ENCODE peak calls at places on chromosomes 3 and 15, in eight cellular contexts. R, V, K, D, S, F, Y and C are unnamed samples.

GRCh38 chr15:57218826-57219576 is 157.3 kb upstream of the CGNL1 start:
- DNase-seq in R (no peak), V (peak), K (no peak), D (peak), S (peak), F (peak), Y (peak), C (peak)

GRCh38 chr15:78207641-78208340 is 26.6 kb downstream of the ACSBG1 start:
- DNase-seq in R (no peak), V (no peak), K (no peak), D (no peak), S (no peak), F (no peak), Y (no peak), C (no peak)

GRCh38 chr15:65130941-65131340 is 2.7 kb downstream of the PDCD7 start:
- DNase-seq in R (no peak), V (no peak), K (no peak), D (peak), S (no peak), F (no peak), Y (no peak), C (no peak)

GRCh38 chr15:76336254-76337046 is at the start of gene ISL2:
- DNase-seq in R (peak), V (no peak), K (peak), D (peak), S (peak), F (peak), Y (peak), C (peak)

GRCh38 chr3:171393032-171393744 is 67.0 kb downstream of the TNIK start:
- DNase-seq in R (no peak), V (no peak), K (no peak), D (no peak), S (peak), F (peak), Y (peak), C (no peak)

GRCh38 chr15:31485911-31486461 is 159.4 kb downstream of the KLF13 start:
- DNase-seq in R (no peak), V (no peak), K (no peak), D (no peak), S (no peak), F (no peak), Y (no peak), C (no peak)

GRCh38 chr15:51499379-51499976 is 123.1 kb downstream of the DMXL2 start:
- DNase-seq in R (no peak), V (peak), K (no peak), D (peak), S (peak), F (peak), Y (peak), C (peak)

GRCh38 chr3:27713435-27713880 is 8.7 kb downstream of the EOMES start:
- DNase-seq in R (no peak), V (no peak), K (no peak), D (no peak), S (no peak), F (no peak), Y (no peak), C (no peak)

GRCh38 chr3:87260270-87260669 is 16.1 kb downstream of the POU1F1 start:
- DNase-seq in R (peak), V (peak), K (peak), D (peak), S (peak), F (peak), Y (peak), C (peak)

GRCh38 chr3:151268267-151269235 is 9.8 kb downstream of the P2RY14 start:
- DNase-seq in R (no peak), V (no peak), K (no peak), D (no peak), S (peak), F (no peak), Y (no peak), C (no peak)

GRCh38 chr15:82662641-82663040 is 15.5 kb upstream of the CPEB1 start:
- DNase-seq in R (no peak), V (no peak), K (no peak), D (no peak), S (no peak), F (no peak), Y (no peak), C (no peak)

GRCh38 chr3:101676219-101676764 is 640 bp downstream of the ZBTB11 start:
- DNase-seq in R (peak), V (no peak), K (peak), D (peak), S (peak), F (no peak), Y (peak), C (no peak)

GRCh38 chr15:93087825-93088199 is 1.2 kb downstream of the RGMA start:
- DNase-seq in R (peak), V (peak), K (peak), D (peak), S (peak), F (peak), Y (peak), C (peak)

GRCh38 chr3:69282191-69282590 is 103.7 kb downstream of the FRMD4B start:
- DNase-seq in R (peak), V (no peak), K (no peak), D (no peak), S (no peak), F (no peak), Y (no peak), C (no peak)

GRCh38 chr15:90295270-90295648 is 29.8 kb downstream of the NGRN start:
- DNase-seq in R (no peak), V (no peak), K (no peak), D (no peak), S (no peak), F (no peak), Y (no peak), C (no peak)

GRCh38 chr3:50251220-50251619 is 15.2 kb downstream of the GNAI2 start:
- DNase-seq in R (peak), V (no peak), K (no peak), D (no peak), S (peak), F (no peak), Y (peak), C (no peak)

GRCh38 chr3:184480831-184481230 is 80.8 kb upstream of the EPHB3 start:
- DNase-seq in R (no peak), V (no peak), K (no peak), D (no peak), S (no peak), F (no peak), Y (no peak), C (no peak)

GRCh38 chr3:197878427-197878826 is 71.6 kb upstream of the RPL35A start:
- DNase-seq in R (no peak), V (peak), K (no peak), D (no peak), S (no peak), F (no peak), Y (no peak), C (peak)